ENCODE peak calls at places on chromosomes 1 and 21, in six cellular contexts. X is effector memory CD4-positive, alpha-beta T cell; V is stomach; N is ovary; K is CD4-positive, CD25-positive, alpha-beta regulatory T cell; R is H1. O is an unnamed sample. For H3K4me1, the result is how much of the 10 kb centered on the place peaks cover.

GRCh38 chr1:220330265-220330664 is 58.0 kb upstream of the RAB3GAP2 start:
- DNase-seq in N (no peak), K (no peak), R (no peak), X (no peak), V (no peak), O (no peak)

GRCh38 chr1:55604194-55604593 is 389.0 kb upstream of the USP24 start:
- DNase-seq in N (peak), K (no peak), R (no peak), X (no peak), V (no peak), O (no peak)

GRCh38 chr21:38965910-38966504 is 160.3 kb downstream of the ETS2 start:
- DNase-seq in N (peak), R (no peak), X (no peak), K (no peak), V (peak), O (no peak)

GRCh38 chr21:26055010-26055409 is 115.6 kb downstream of the APP start:
- DNase-seq in R (no peak), K (no peak), V (no peak), N (no peak), X (no peak), O (no peak)

GRCh38 chr1:102891868-102892625 is 216.3 kb downstream of the COL11A1 start:
- DNase-seq in N (no peak), R (no peak), K (no peak), X (no peak), V (no peak), O (no peak)

GRCh38 chr1:42940851-42941639 is 17.6 kb downstream of the SLC2A1 start:
- DNase-seq in X (no peak), N (no peak), V (no peak), R (no peak), K (no peak), O (no peak)

GRCh38 chr1:61131716-61132115 is 49.4 kb downstream of the NFIA start:
- DNase-seq in R (no peak), X (no peak), V (no peak), K (no peak), N (no peak), O (no peak)

GRCh38 chr1:116739371-116740007 is 14.7 kb upstream of the CD2 start:
- DNase-seq in V (no peak), R (no peak), K (no peak), X (no peak), N (no peak), O (no peak)

GRCh38 chr1:61157420-61157987 is 75.1 kb downstream of the NFIA start:
- DNase-seq in V (no peak), N (no peak), R (no peak), K (no peak), X (no peak), O (no peak)

GRCh38 chr1:237732657-237733056 is 158.1 kb downstream of the ZP4 start:
- DNase-seq in N (no peak), R (no peak), X (no peak), V (no peak), K (no peak), O (no peak)

DNA sequence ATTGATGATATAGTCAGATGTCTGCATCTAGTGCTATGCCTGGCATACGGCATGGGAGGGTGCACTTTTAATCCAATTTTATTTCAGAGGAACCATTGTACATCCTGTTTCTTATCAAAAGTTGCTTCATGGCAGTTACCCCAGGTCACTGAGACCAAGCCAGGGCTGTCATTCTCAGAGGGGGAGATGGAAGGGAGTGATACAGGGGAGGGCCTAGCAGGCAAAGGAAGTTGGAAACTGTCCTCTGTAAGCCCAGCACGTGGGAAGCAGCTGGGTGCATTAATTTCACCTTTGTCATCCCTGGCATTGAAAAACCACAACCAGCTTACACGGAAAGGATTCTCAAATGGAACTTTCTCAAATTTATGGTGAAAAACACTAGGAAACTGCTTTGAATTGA is 458.7 kb upstream of the ADAMTS5 start:
- DNase-seq in N (no peak), K (no peak), X (no peak), R (no peak), V (no peak), O (no peak)
- H3K4me1 ChIP-seq in N (under half), K (under half), X (under half), R (under half), V (under half), O (under half)

GRCh38 chr1:36352141-36352909 is 28.9 kb upstream of the EVA1B start:
- DNase-seq in N (no peak), R (no peak), K (no peak), X (no peak), V (no peak), O (no peak)

GRCh38 chr1:36349839-36350238 is 26.4 kb upstream of the EVA1B start:
- DNase-seq in X (no peak), K (no peak), V (no peak), N (no peak), R (no peak), O (no peak)

GRCh38 chr1:36352910-36353878 is 29.7 kb upstream of the EVA1B start:
- DNase-seq in X (no peak), R (no peak), V (no peak), K (no peak), N (no peak), O (no peak)

GRCh38 chr1:36350659-36351171 is 27.3 kb upstream of the EVA1B start:
- DNase-seq in K (no peak), R (no peak), X (no peak), V (no peak), N (no peak), O (peak)

GRCh38 chr1:36351222-36351977 is 28.0 kb upstream of the EVA1B start:
- DNase-seq in V (no peak), R (no peak), N (no peak), K (no peak), X (no peak), O (no peak)
- H3K4me1 ChIP-seq in V (under half), R (under half), N (under half), K (under half), X (under half), O (under half)

GRCh38 chr1:84539972-84540371 is 33.6 kb upstream of the GNG5 start:
- DNase-seq in N (no peak), X (no peak), K (no peak), V (no peak), R (no peak), O (no peak)
- H3K4me1 ChIP-seq in N (under half), X (under half), K (under half), V (under half), R (under half), O (under half)

GRCh38 chr21:45034556-45035476 is 39.6 kb upstream of the ADARB1 start:
- DNase-seq in K (no peak), R (no peak), V (no peak), X (no peak), N (no peak), O (no peak)

GRCh38 chr21:45031231-45032191 is 42.9 kb upstream of the ADARB1 start:
- DNase-seq in K (no peak), R (no peak), V (no peak), X (no peak), N (peak), O (no peak)

GRCh38 chr21:45033791-45034555 is 40.4 kb upstream of the ADARB1 start:
- DNase-seq in R (no peak), K (no peak), N (peak), V (no peak), X (no peak), O (no peak)

GRCh38 chr21:45032332-45032731 is 42.0 kb upstream of the ADARB1 start:
- DNase-seq in R (no peak), N (peak), K (no peak), V (no peak), X (no peak), O (no peak)

GRCh38 chr21:45032977-45033705 is 41.2 kb upstream of the ADARB1 start:
- DNase-seq in X (no peak), K (no peak), R (no peak), N (peak), V (no peak), O (no peak)
- H3K4me1 ChIP-seq in X (under half), K (under half), R (under half), N (under half), V (under half), O (under half)

DNA sequence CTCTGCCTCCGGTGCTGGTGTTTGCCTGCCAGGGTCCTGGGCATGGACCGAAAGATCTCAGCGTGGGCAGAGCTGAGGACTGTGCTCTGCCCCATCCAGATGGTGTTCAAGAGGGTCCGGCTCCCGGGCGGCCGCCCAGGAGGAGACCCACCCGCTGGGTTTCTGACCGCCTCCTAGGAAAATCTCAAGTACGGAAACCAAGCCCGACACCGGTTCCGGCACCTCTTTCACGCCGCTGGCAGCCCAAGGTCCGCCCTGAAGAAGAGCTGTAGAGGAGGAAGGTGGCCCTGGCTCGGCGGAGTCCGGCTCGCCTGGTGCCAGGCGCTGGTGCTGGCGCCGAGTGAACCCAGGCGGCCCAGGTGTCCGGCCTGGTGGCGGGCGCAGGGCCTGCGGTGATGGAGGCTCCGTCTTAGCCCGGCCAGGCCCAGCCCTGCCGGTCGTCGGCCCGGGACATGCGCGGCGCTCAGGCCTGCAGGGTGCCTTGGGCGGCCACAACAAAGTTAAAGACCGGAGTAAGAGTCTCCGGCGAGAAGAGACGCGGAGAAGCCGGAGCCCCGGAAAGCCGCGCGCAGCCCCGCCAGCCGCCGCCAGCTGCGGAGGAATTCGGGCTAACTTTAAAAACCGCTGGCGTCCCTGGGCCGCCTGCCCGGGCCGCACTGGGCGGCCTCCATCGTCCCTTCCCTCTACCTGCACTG is 1.5 kb downstream of the GRIK3 start:
- DNase-seq in X (no peak), R (no peak), V (no peak), N (no peak), K (no peak), O (no peak)
- H3K4me1 ChIP-seq in X (under half), R (under half), V (under half), N (under half), K (under half), O (under half)

O was measured in naive thymus-derived CD4-positive, alpha-beta T cell.